ENCODE peak calls at places on chromosome 11, in ten cellular contexts. One of them, this sample, is unnamed.

GRCh38 chr11:102806296-102806695 is 8.3 kb upstream of the MMP1 start:
- DNase-seq in HL-60: no peak
- DNase-seq in kidney: no peak
- DNase-seq in stomach: no peak
- DNase-seq in endothelial cell of umbilical vein: no peak
- DNase-seq in mesenchymal stem cell: no peak
- DNase-seq in iPS DF 6.9: no peak
- DNase-seq in heart right ventricle: no peak
- DNase-seq in brain microvascular endothelial cell: peak; percentile 41
- DNase-seq in IMR-90: peak; percentile 50
- DNase-seq in this sample: no peak

GRCh38 chr11:113201055-113201818 is 113.1 kb upstream of the TTC12 start:
- DNase-seq in heart right ventricle: no peak
- DNase-seq in kidney: no peak
- DNase-seq in mesenchymal stem cell: no peak
- DNase-seq in IMR-90: no peak
- DNase-seq in endothelial cell of umbilical vein: no peak
- DNase-seq in iPS DF 6.9: no peak
- DNase-seq in stomach: no peak
- DNase-seq in brain microvascular endothelial cell: no peak
- DNase-seq in HL-60: no peak
- DNase-seq in this sample: no peak

GRCh38 chr11:128579790-128580504 is 7.4 kb downstream of the ETS1 start:
- DNase-seq in brain microvascular endothelial cell: peak; percentile 11
- DNase-seq in HL-60: no peak
- DNase-seq in kidney: no peak
- DNase-seq in IMR-90: peak; percentile 79
- DNase-seq in endothelial cell of umbilical vein: no peak
- DNase-seq in heart right ventricle: no peak
- DNase-seq in mesenchymal stem cell: peak; percentile 89
- DNase-seq in iPS DF 6.9: no peak
- DNase-seq in stomach: no peak
- DNase-seq in this sample: no peak

GRCh38 chr11:58301576-58301975 is 33.5 kb upstream of the OR10W1 start:
- DNase-seq in HL-60: no peak
- DNase-seq in kidney: no peak
- DNase-seq in brain microvascular endothelial cell: peak; percentile 75
- DNase-seq in mesenchymal stem cell: no peak
- DNase-seq in IMR-90: peak; percentile 84
- DNase-seq in stomach: no peak
- DNase-seq in heart right ventricle: no peak
- DNase-seq in endothelial cell of umbilical vein: no peak
- DNase-seq in iPS DF 6.9: no peak
- DNase-seq in this sample: no peak

GRCh38 chr11:46431211-46431610 is 39.6 kb upstream of the CHRM4 start:
- DNase-seq in stomach: no peak
- DNase-seq in brain microvascular endothelial cell: no peak
- DNase-seq in endothelial cell of umbilical vein: no peak
- DNase-seq in iPS DF 6.9: no peak
- DNase-seq in mesenchymal stem cell: no peak
- DNase-seq in kidney: no peak
- DNase-seq in IMR-90: no peak
- DNase-seq in HL-60: no peak
- DNase-seq in heart right ventricle: no peak
- DNase-seq in this sample: no peak

GRCh38 chr11:61505640-61506155 is 2.9 kb upstream of the LRRC10B start:
- DNase-seq in IMR-90: no peak
- DNase-seq in stomach: no peak
- DNase-seq in heart right ventricle: no peak
- DNase-seq in HL-60: no peak
- DNase-seq in kidney: no peak
- DNase-seq in mesenchymal stem cell: no peak
- DNase-seq in brain microvascular endothelial cell: no peak
- DNase-seq in iPS DF 6.9: no peak
- DNase-seq in endothelial cell of umbilical vein: no peak
- DNase-seq in this sample: peak; percentile 96

GRCh38 chr11:19435306-19435989 is 194.7 kb upstream of the E2F8 start:
- DNase-seq in stomach: no peak
- DNase-seq in kidney: no peak
- DNase-seq in heart right ventricle: no peak
- DNase-seq in mesenchymal stem cell: no peak
- DNase-seq in brain microvascular endothelial cell: no peak
- DNase-seq in iPS DF 6.9: no peak
- DNase-seq in HL-60: no peak
- DNase-seq in endothelial cell of umbilical vein: no peak
- DNase-seq in IMR-90: no peak
- DNase-seq in this sample: no peak

GRCh38 chr11:117946842-117947526 is 17.8 kb upstream of the TMPRSS13 start:
- DNase-seq in stomach: peak; percentile 90
- DNase-seq in brain microvascular endothelial cell: peak; percentile 84
- DNase-seq in iPS DF 6.9: peak; percentile 82
- DNase-seq in mesenchymal stem cell: peak; percentile 93
- DNase-seq in kidney: peak; percentile 94
- DNase-seq in heart right ventricle: peak; percentile 92
- DNase-seq in IMR-90: peak; percentile 91
- DNase-seq in HL-60: peak; percentile 73
- DNase-seq in endothelial cell of umbilical vein: peak; percentile 88
- DNase-seq in this sample: peak; percentile 82

GRCh38 chr11:101825551-101825950 is 89.3 kb upstream of the CEP126 start:
- DNase-seq in iPS DF 6.9: no peak
- DNase-seq in brain microvascular endothelial cell: no peak
- DNase-seq in kidney: no peak
- DNase-seq in stomach: no peak
- DNase-seq in endothelial cell of umbilical vein: no peak
- DNase-seq in heart right ventricle: no peak
- DNase-seq in IMR-90: no peak
- DNase-seq in HL-60: no peak
- DNase-seq in mesenchymal stem cell: no peak
- DNase-seq in this sample: no peak

GRCh38 chr11:61868601-61869476 is 22.5 kb downstream of the FADS3 start:
- DNase-seq in heart right ventricle: no peak
- DNase-seq in mesenchymal stem cell: peak; percentile 18
- DNase-seq in brain microvascular endothelial cell: no peak
- DNase-seq in iPS DF 6.9: no peak
- DNase-seq in stomach: no peak
- DNase-seq in IMR-90: no peak
- DNase-seq in endothelial cell of umbilical vein: no peak
- DNase-seq in HL-60: no peak
- DNase-seq in kidney: peak; percentile 71
- DNase-seq in this sample: no peak

GRCh38 chr11:629237-629583 is 2.2 kb upstream of the SCT start:
- DNase-seq in stomach: no peak
- DNase-seq in brain microvascular endothelial cell: no peak
- DNase-seq in mesenchymal stem cell: no peak
- DNase-seq in kidney: peak; percentile 53
- DNase-seq in heart right ventricle: no peak
- DNase-seq in IMR-90: no peak
- DNase-seq in iPS DF 6.9: no peak
- DNase-seq in HL-60: no peak
- DNase-seq in endothelial cell of umbilical vein: no peak
- DNase-seq in this sample: peak; percentile 56

GRCh38 chr11:96464695-96465307 is 75.0 kb downstream of the JRKL start:
- DNase-seq in mesenchymal stem cell: peak; percentile 76
- DNase-seq in IMR-90: peak; percentile 78
- DNase-seq in brain microvascular endothelial cell: peak; percentile 34
- DNase-seq in kidney: no peak
- DNase-seq in stomach: no peak
- DNase-seq in HL-60: peak; percentile 26
- DNase-seq in endothelial cell of umbilical vein: peak; percentile 64
- DNase-seq in iPS DF 6.9: peak; percentile 35
- DNase-seq in heart right ventricle: no peak
- DNase-seq in this sample: peak; percentile 74

GRCh38 chr11:66326261-66327111 is 9.6 kb upstream of the CD248 start:
- DNase-seq in kidney: peak; percentile 87
- DNase-seq in stomach: no peak
- DNase-seq in IMR-90: no peak
- DNase-seq in heart right ventricle: peak; percentile 77
- DNase-seq in brain microvascular endothelial cell: no peak
- DNase-seq in mesenchymal stem cell: peak; percentile 60
- DNase-seq in endothelial cell of umbilical vein: no peak
- DNase-seq in HL-60: no peak
- DNase-seq in iPS DF 6.9: no peak
- DNase-seq in this sample: no peak

GRCh38 chr11:128701086-128701485 is 7.2 kb downstream of the FLI1 start:
- DNase-seq in endothelial cell of umbilical vein: peak; percentile 36
- DNase-seq in IMR-90: peak; percentile 74
- DNase-seq in brain microvascular endothelial cell: no peak
- DNase-seq in iPS DF 6.9: no peak
- DNase-seq in heart right ventricle: no peak
- DNase-seq in mesenchymal stem cell: peak; percentile 61
- DNase-seq in stomach: no peak
- DNase-seq in kidney: no peak
- DNase-seq in HL-60: no peak
- DNase-seq in this sample: no peak

GRCh38 chr11:2813141-2813908 is 72.2 kb downstream of the CDKN1C start:
- DNase-seq in HL-60: no peak
- DNase-seq in iPS DF 6.9: no peak
- DNase-seq in heart right ventricle: no peak
- DNase-seq in endothelial cell of umbilical vein: no peak
- DNase-seq in stomach: no peak
- DNase-seq in mesenchymal stem cell: peak; percentile 91
- DNase-seq in IMR-90: peak; percentile 90
- DNase-seq in brain microvascular endothelial cell: peak; percentile 83
- DNase-seq in kidney: peak; percentile 81
- DNase-seq in this sample: peak; percentile 60

GRCh38 chr11:1792461-1792860 is 28.7 kb upstream of the CTSD start:
- DNase-seq in stomach: no peak
- DNase-seq in brain microvascular endothelial cell: no peak
- DNase-seq in HL-60: no peak
- DNase-seq in iPS DF 6.9: no peak
- DNase-seq in endothelial cell of umbilical vein: no peak
- DNase-seq in mesenchymal stem cell: no peak
- DNase-seq in heart right ventricle: no peak
- DNase-seq in IMR-90: no peak
- DNase-seq in kidney: no peak
- DNase-seq in this sample: no peak

GRCh38 chr11:119664063-119664572 is 64.9 kb downstream of the NECTIN1 start:
- DNase-seq in stomach: peak; percentile 56
- DNase-seq in kidney: no peak
- DNase-seq in HL-60: no peak
- DNase-seq in endothelial cell of umbilical vein: no peak
- DNase-seq in iPS DF 6.9: no peak
- DNase-seq in heart right ventricle: no peak
- DNase-seq in IMR-90: peak; percentile 16
- DNase-seq in brain microvascular endothelial cell: no peak
- DNase-seq in mesenchymal stem cell: no peak
- DNase-seq in this sample: peak; percentile 95

GRCh38 chr11:70547386-70547785 is 149.1 kb downstream of the CTTN start:
- DNase-seq in kidney: peak; percentile 10
- DNase-seq in iPS DF 6.9: no peak
- DNase-seq in heart right ventricle: no peak
- DNase-seq in mesenchymal stem cell: no peak
- DNase-seq in brain microvascular endothelial cell: no peak
- DNase-seq in endothelial cell of umbilical vein: no peak
- DNase-seq in HL-60: no peak
- DNase-seq in stomach: no peak
- DNase-seq in IMR-90: no peak
- DNase-seq in this sample: peak; percentile 66

GRCh38 chr11:58000699-58001098 is 23.0 kb upstream of the OR9Q1 start:
- DNase-seq in HL-60: no peak
- DNase-seq in mesenchymal stem cell: no peak
- DNase-seq in endothelial cell of umbilical vein: no peak
- DNase-seq in iPS DF 6.9: no peak
- DNase-seq in kidney: no peak
- DNase-seq in heart right ventricle: no peak
- DNase-seq in IMR-90: no peak
- DNase-seq in brain microvascular endothelial cell: no peak
- DNase-seq in stomach: no peak
- DNase-seq in this sample: no peak

GRCh38 chr11:75334402-75334891 is 17.0 kb downstream of the ARRB1 start:
- DNase-seq in HL-60: no peak
- DNase-seq in iPS DF 6.9: no peak
- DNase-seq in IMR-90: no peak
- DNase-seq in brain microvascular endothelial cell: no peak
- DNase-seq in heart right ventricle: no peak
- DNase-seq in stomach: no peak
- DNase-seq in endothelial cell of umbilical vein: no peak
- DNase-seq in kidney: no peak
- DNase-seq in mesenchymal stem cell: no peak
- DNase-seq in this sample: no peak
- H3K27ac ChIP-seq in HL-60: no peak overlapping the region
- H3K27ac ChIP-seq in iPS DF 6.9: no peak overlapping the region
- H3K27ac ChIP-seq in IMR-90: no peak overlapping the region
- H3K27ac ChIP-seq in brain microvascular endothelial cell: no peak overlapping the region
- H3K27ac ChIP-seq in heart right ventricle: no peak overlapping the region
- H3K27ac ChIP-seq in stomach: peak overlapping the region; percentile 97
- H3K27ac ChIP-seq in endothelial cell of umbilical vein: no peak overlapping the region
- H3K27ac ChIP-seq in kidney: no peak overlapping the region
- H3K27ac ChIP-seq in mesenchymal stem cell: peak overlapping the region; percentile 20
- H3K27ac ChIP-seq in this sample: no peak overlapping the region

DNA sequence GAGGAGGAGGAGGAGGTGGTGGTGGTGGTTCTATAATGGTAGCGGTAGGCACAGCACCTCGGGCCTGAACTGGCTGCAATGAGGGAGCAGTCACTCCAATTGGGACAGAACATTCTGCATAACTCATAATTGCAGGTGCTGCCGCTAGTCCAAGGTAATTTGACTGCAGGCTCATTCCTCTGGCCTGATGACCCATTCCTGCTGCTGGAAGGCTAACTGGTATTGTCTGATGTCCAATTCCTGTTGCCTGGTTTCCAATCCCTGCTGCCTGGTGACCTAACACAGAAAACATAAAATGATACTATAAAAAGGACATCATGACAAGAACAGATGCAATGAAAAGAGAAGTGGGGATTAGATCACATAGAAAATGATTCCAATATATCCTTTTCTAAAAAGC is 7.9 kb upstream of the AGBL2 start:
- DNase-seq in IMR-90: no peak
- DNase-seq in endothelial cell of umbilical vein: no peak
- DNase-seq in mesenchymal stem cell: no peak
- DNase-seq in iPS DF 6.9: no peak
- DNase-seq in HL-60: no peak
- DNase-seq in heart right ventricle: no peak
- DNase-seq in brain microvascular endothelial cell: no peak
- DNase-seq in kidney: no peak
- DNase-seq in stomach: no peak
- DNase-seq in this sample: no peak
- H3K27ac ChIP-seq in IMR-90: no peak overlapping the region
- H3K27ac ChIP-seq in endothelial cell of umbilical vein: no peak overlapping the region
- H3K27ac ChIP-seq in mesenchymal stem cell: no peak overlapping the region
- H3K27ac ChIP-seq in iPS DF 6.9: no peak overlapping the region
- H3K27ac ChIP-seq in HL-60: no peak overlapping the region
- H3K27ac ChIP-seq in heart right ventricle: no peak overlapping the region
- H3K27ac ChIP-seq in brain microvascular endothelial cell: no peak overlapping the region
- H3K27ac ChIP-seq in kidney: no peak overlapping the region
- H3K27ac ChIP-seq in stomach: no peak overlapping the region
- H3K27ac ChIP-seq in this sample: no peak overlapping the region

GRCh38 chr11:10927533-10927932 is 69.7 kb upstream of the ZBED5 start:
- DNase-seq in kidney: no peak
- DNase-seq in iPS DF 6.9: no peak
- DNase-seq in brain microvascular endothelial cell: no peak
- DNase-seq in HL-60: no peak
- DNase-seq in endothelial cell of umbilical vein: no peak
- DNase-seq in mesenchymal stem cell: no peak
- DNase-seq in IMR-90: no peak
- DNase-seq in stomach: no peak
- DNase-seq in heart right ventricle: no peak
- DNase-seq in this sample: no peak
- H3K27ac ChIP-seq in kidney: no peak overlapping the region
- H3K27ac ChIP-seq in iPS DF 6.9: no peak overlapping the region
- H3K27ac ChIP-seq in brain microvascular endothelial cell: no peak overlapping the region
- H3K27ac ChIP-seq in HL-60: no peak overlapping the region
- H3K27ac ChIP-seq in endothelial cell of umbilical vein: no peak overlapping the region
- H3K27ac ChIP-seq in mesenchymal stem cell: no peak overlapping the region
- H3K27ac ChIP-seq in IMR-90: no peak overlapping the region
- H3K27ac ChIP-seq in stomach: peak overlapping the region; percentile 62
- H3K27ac ChIP-seq in heart right ventricle: no peak overlapping the region
- H3K27ac ChIP-seq in this sample: no peak overlapping the region

GRCh38 chr11:69294621-69295078 is 695 bp downstream of the MYEOV start:
- DNase-seq in iPS DF 6.9: no peak
- DNase-seq in kidney: no peak
- DNase-seq in mesenchymal stem cell: no peak
- DNase-seq in brain microvascular endothelial cell: no peak
- DNase-seq in stomach: no peak
- DNase-seq in heart right ventricle: no peak
- DNase-seq in HL-60: no peak
- DNase-seq in endothelial cell of umbilical vein: no peak
- DNase-seq in IMR-90: no peak
- DNase-seq in this sample: no peak
- H3K27ac ChIP-seq in iPS DF 6.9: no peak overlapping the region
- H3K27ac ChIP-seq in kidney: no peak overlapping the region
- H3K27ac ChIP-seq in mesenchymal stem cell: no peak overlapping the region
- H3K27ac ChIP-seq in brain microvascular endothelial cell: no peak overlapping the region
- H3K27ac ChIP-seq in stomach: no peak overlapping the region
- H3K27ac ChIP-seq in heart right ventricle: no peak overlapping the region
- H3K27ac ChIP-seq in HL-60: no peak overlapping the region
- H3K27ac ChIP-seq in endothelial cell of umbilical vein: peak overlapping the region; percentile 27
- H3K27ac ChIP-seq in IMR-90: no peak overlapping the region
- H3K27ac ChIP-seq in this sample: no peak overlapping the region

This sample was measured in SJCRH30.